ENCODE peak calls at places on chromosomes 2 and 18, in seven cellular contexts. C is cardiac muscle cell; L is CD4-positive, alpha-beta memory T cell; V is lower lobe of right lung; R is neural progenitor cell; G is transverse colon; M is heart left ventricle. X is an unnamed sample.
A peak's percentile ranks its signal among the peaks of the same experiment; 100 is the strongest.

GRCh38 chr2:101754613-101755012 is 57.1 kb downstream of the MAP4K4 start:
- DNase-seq in C (no peak), L (no peak), V (no peak), R (no peak), G (no peak), M (no peak), X (no peak)

GRCh38 chr18:28204154-28204553 is 27.2 kb upstream of the CDH2 start:
- DNase-seq in C (no peak), L (no peak), V (no peak), R (no peak), G (no peak), M (no peak), X (no peak)

GRCh38 chr2:215431778-215432758 is 3.8 kb downstream of the FN1 start:
- DNase-seq in C (no peak), L (no peak), V (no peak), R (no peak), G (no peak), M (no peak), X (no peak)

GRCh38 chr2:106089611-106090010 is 104.5 kb downstream of the UXS1 start:
- DNase-seq in C (no peak), L (no peak), V (no peak), R (no peak), G (no peak), M (no peak), X (no peak)

GRCh38 chr2:5696351-5696740 is 4.2 kb downstream of the SOX11 start:
- DNase-seq in C (peak; percentile 64), L (no peak), V (no peak), R (peak; percentile 60), G (no peak), M (no peak), X (no peak)

GRCh38 chr2:175854149-175854548 is 147.9 kb downstream of the LNPK start:
- DNase-seq in C (no peak), L (no peak), V (no peak), R (peak; percentile 65), G (no peak), M (no peak), X (no peak)

GRCh38 chr2:205060269-205060668 is 515.0 kb downstream of the PARD3B start:
- DNase-seq in C (no peak), L (no peak), V (no peak), R (no peak), G (no peak), M (no peak), X (no peak)

GRCh38 chr2:8432712-8433336 is 249.0 kb upstream of the ID2 start:
- DNase-seq in C (no peak), L (peak; percentile 29), V (no peak), R (no peak), G (no peak), M (no peak), X (no peak)

GRCh38 chr18:8844721-8845148 is 139.4 kb downstream of the MTCL1 start:
- DNase-seq in C (no peak), L (no peak), V (no peak), R (no peak), G (no peak), M (no peak), X (no peak)

GRCh38 chr2:122858075-122858702 is 1102.7 kb downstream of the TSN start:
- DNase-seq in C (no peak), L (no peak), V (no peak), R (no peak), G (no peak), M (no peak), X (no peak)

GRCh38 chr2:190979906-190980629 is 33.9 kb downstream of the STAT1 start:
- DNase-seq in C (peak; percentile 79), L (no peak), V (peak; percentile 76), R (no peak), G (peak; percentile 49), M (peak; percentile 76), X (no peak)

GRCh38 chr2:122651236-122651635 is 895.8 kb downstream of the TSN start:
- DNase-seq in C (no peak), L (no peak), V (no peak), R (no peak), G (no peak), M (no peak), X (no peak)

GRCh38 chr18:36035253-36035652 is 32.1 kb downstream of the RPRD1A start:
- DNase-seq in C (no peak), L (no peak), V (no peak), R (no peak), G (no peak), M (no peak), X (no peak)

GRCh38 chr2:41829011-41829500 is 218.8 kb upstream of the PKDCC start:
- DNase-seq in C (no peak), L (no peak), V (no peak), R (no peak), G (no peak), M (no peak), X (no peak)

GRCh38 chr2:173986805-173987204 is 21.6 kb upstream of the SP3 start:
- DNase-seq in C (no peak), L (no peak), V (no peak), R (no peak), G (peak; percentile 20), M (peak; percentile 57), X (no peak)

GRCh38 chr2:239588451-239589269 is 187.8 kb upstream of the HDAC4 start:
- DNase-seq in C (no peak), L (no peak), V (peak; percentile 44), R (no peak), G (no peak), M (no peak), X (no peak)

GRCh38 chr2:136305517-136306192 is 187.7 kb upstream of the CXCR4 start:
- DNase-seq in C (no peak), L (no peak), V (no peak), R (no peak), G (no peak), M (no peak), X (no peak)

GRCh38 chr2:128524183-128524582 is 205.5 kb upstream of the HS6ST1 start:
- DNase-seq in C (no peak), L (no peak), V (no peak), R (no peak), G (no peak), M (no peak), X (no peak)

GRCh38 chr18:79494936-79495335 is 99.2 kb downstream of the NFATC1 start:
- DNase-seq in C (no peak), L (no peak), V (peak; percentile 20), R (no peak), G (no peak), M (no peak), X (no peak)

GRCh38 chr2:181552808-181553207 is 95.6 kb downstream of the ITGA4 start:
- DNase-seq in C (no peak), L (no peak), V (no peak), R (no peak), G (no peak), M (no peak), X (no peak)

GRCh38 chr2:196262606-196263005 is 91.2 kb upstream of the STK17B start:
- DNase-seq in C (no peak), L (no peak), V (no peak), R (no peak), G (no peak), M (no peak), X (no peak)
- H3K27ac ChIP-seq in C (no peak overlapping the region), L (peak overlapping the region; percentile 78), V (peak overlapping the region; percentile 59), R (no peak overlapping the region), G (peak overlapping the region; percentile 65), M (no peak overlapping the region), X (no peak overlapping the region)

GRCh38 chr2:188576657-188577056 is 285.0 kb downstream of the GULP1 start:
- DNase-seq in C (no peak), L (no peak), V (no peak), R (no peak), G (no peak), M (no peak), X (no peak)

GRCh38 chr2:188577231-188577630 is 285.6 kb downstream of the GULP1 start:
- DNase-seq in C (no peak), L (no peak), V (no peak), R (no peak), G (no peak), M (no peak), X (no peak)

GRCh38 chr2:188580738-188581137 is 289.1 kb downstream of the GULP1 start:
- DNase-seq in C (no peak), L (no peak), V (no peak), R (no peak), G (no peak), M (no peak), X (no peak)

DNA sequence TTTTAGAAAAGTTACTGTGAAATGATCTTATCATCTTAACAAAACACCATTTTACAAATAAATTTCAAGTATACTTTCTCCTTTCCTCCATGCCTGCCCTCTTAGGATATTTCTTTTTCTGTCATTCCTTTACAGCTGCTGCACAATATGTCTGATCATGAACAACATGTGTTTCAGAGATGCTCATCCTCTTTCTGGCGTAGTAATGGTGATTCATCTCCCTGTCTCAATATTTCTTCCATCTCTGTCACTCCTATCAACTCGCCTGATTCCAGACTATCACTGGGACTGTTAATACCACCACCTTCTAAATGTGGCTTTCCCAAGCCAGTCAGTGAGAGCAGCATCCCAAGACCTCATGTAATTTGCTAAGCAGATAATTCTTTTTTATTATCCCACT is 290.5 kb downstream of the GULP1 start:
- DNase-seq in C (no peak), L (no peak), V (no peak), R (no peak), G (no peak), M (no peak), X (no peak)
- H3K27ac ChIP-seq in C (no peak overlapping the region), L (no peak overlapping the region), V (no peak overlapping the region), R (no peak overlapping the region), G (no peak overlapping the region), M (no peak overlapping the region), X (no peak overlapping the region)

GRCh38 chr2:187549193-187549592 is 5.0 kb downstream of the TFPI start:
- DNase-seq in C (no peak), L (no peak), V (no peak), R (no peak), G (no peak), M (no peak), X (no peak)

GRCh38 chr2:187546762-187547333 is 7.4 kb downstream of the TFPI start:
- DNase-seq in C (no peak), L (no peak), V (no peak), R (no peak), G (no peak), M (no peak), X (no peak)

GRCh38 chr2:187549951-187550555 is 4.2 kb downstream of the TFPI start:
- DNase-seq in C (no peak), L (no peak), V (no peak), R (no peak), G (no peak), M (no peak), X (no peak)

GRCh38 chr2:187547353-187547979 is 6.8 kb downstream of the TFPI start:
- DNase-seq in C (no peak), L (no peak), V (no peak), R (no peak), G (peak; percentile 32), M (peak; percentile 62), X (peak; percentile 27)

DNA sequence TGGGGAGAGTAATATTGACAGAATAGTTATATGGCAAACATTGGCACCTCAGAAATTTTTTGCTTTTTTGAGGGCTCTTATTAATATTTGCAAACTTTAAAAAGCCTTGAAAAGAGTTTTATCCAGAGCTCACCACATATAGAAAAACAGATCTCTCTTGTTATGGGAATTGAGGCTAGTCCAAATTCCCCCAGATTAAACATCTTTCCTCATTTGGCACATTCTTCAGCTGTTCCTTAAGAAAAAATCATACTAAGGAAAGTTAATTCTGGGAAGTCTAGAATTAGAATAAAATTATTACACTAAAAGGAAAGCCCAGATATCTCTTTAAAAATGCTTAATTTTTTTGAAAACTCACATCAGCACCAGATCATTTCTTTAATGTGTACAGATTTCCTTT is 5.6 kb downstream of the TFPI start:
- DNase-seq in C (no peak), L (no peak), V (no peak), R (no peak), G (no peak), M (no peak), X (no peak)
- H3K27ac ChIP-seq in C (no peak overlapping the region), L (no peak overlapping the region), V (peak overlapping the region; percentile 15), R (no peak overlapping the region), G (peak overlapping the region; percentile 54), M (peak overlapping the region; percentile 80), X (no peak overlapping the region)

GRCh38 chr2:108235577-108235976 is 4.2 kb upstream of the SULT1C3 start:
- DNase-seq in C (no peak), L (no peak), V (no peak), R (no peak), G (no peak), M (no peak), X (no peak)
- H3K27ac ChIP-seq in C (no peak overlapping the region), L (no peak overlapping the region), V (no peak overlapping the region), R (no peak overlapping the region), G (no peak overlapping the region), M (no peak overlapping the region), X (no peak overlapping the region)